ENCODE peak calls at places on chromosomes 7 and 10, in nine cellular contexts. E is HL-60, O is sigmoid colon, Q is K562, D is GM23338, W is stomach, I is esophagus muscularis mucosa, U is spleen, R is transverse colon. S is an unnamed sample.
A peak's percentile ranks its signal among the peaks of the same experiment; 100 is the strongest.

GRCh38 chr10:18542832-18543231 is 108.6 kb downstream of the NSUN6 start:
- DNase-seq in D (no peak), U (no peak), O (no peak), I (no peak), W (no peak), Q (no peak), E (no peak), R (no peak), S (no peak)

GRCh38 chr7:4840097-4840501 is 21.7 kb downstream of the PAPOLB start:
- DNase-seq in I (no peak), O (no peak), Q (no peak), D (no peak), R (no peak), W (peak; percentile 17), E (no peak), U (peak; percentile 59), S (no peak)

GRCh38 chr10:113454341-113455061 is 98.4 kb upstream of the HABP2 start:
- DNase-seq in D (peak; percentile 89), E (peak; percentile 18), W (peak; percentile 67), U (no peak), I (peak; percentile 89), Q (peak; percentile 36), R (peak; percentile 46), O (peak; percentile 69), S (peak; percentile 78)

GRCh38 chr10:12435348-12435747 is 86.0 kb downstream of the CAMK1D start:
- DNase-seq in Q (no peak), O (peak; percentile 48), E (no peak), I (no peak), R (no peak), D (no peak), W (no peak), U (no peak), S (no peak)

GRCh38 chr7:84548366-84549085 is 353.9 kb upstream of the SEMA3A start:
- DNase-seq in E (no peak), W (no peak), U (no peak), D (peak; percentile 60), I (no peak), Q (no peak), R (no peak), O (no peak), S (no peak)

GRCh38 chr10:76559889-76560215 is 1077.8 kb downstream of the KCNMA1 start:
- DNase-seq in I (no peak), E (no peak), D (no peak), W (no peak), U (no peak), Q (no peak), O (no peak), R (no peak), S (no peak)

GRCh38 chr10:121310151-121310711 is 288.0 kb downstream of the FGFR2 start:
- DNase-seq in W (no peak), E (no peak), I (peak; percentile 72), Q (no peak), O (no peak), D (peak; percentile 14), R (no peak), U (no peak), S (no peak)

GRCh38 chr10:119120413-119120867 is 16.5 kb downstream of the DENND10 start:
- DNase-seq in Q (peak; percentile 17), W (no peak), R (no peak), D (no peak), I (no peak), O (peak; percentile 9), E (no peak), U (no peak), S (no peak)

GRCh38 chr7:123220396-123220795 is 20.6 kb upstream of the SLC13A1 start:
- DNase-seq in U (no peak), E (no peak), Q (no peak), D (no peak), I (no peak), R (no peak), W (no peak), O (no peak), S (no peak)

GRCh38 chr7:112462236-112462635 is 12.0 kb downstream of the IFRD1 start:
- DNase-seq in W (peak; percentile 40), E (peak; percentile 77), D (no peak), U (no peak), O (no peak), R (peak; percentile 34), Q (no peak), I (no peak), S (no peak)

GRCh38 chr7:12458520-12459131 is 55.0 kb upstream of the VWDE start:
- DNase-seq in U (no peak), E (peak; percentile 14), I (no peak), W (no peak), D (peak; percentile 70), Q (peak; percentile 40), R (no peak), O (no peak), S (no peak)

GRCh38 chr10:71812016-71812912 is 38.8 kb downstream of the PSAP start:
- DNase-seq in U (peak; percentile 96), O (peak; percentile 78), W (peak; percentile 78), D (peak; percentile 74), E (peak; percentile 71), R (peak; percentile 78), Q (peak; percentile 91), I (no peak), S (no peak)

GRCh38 chr10:92074126-92074887 is 150.7 kb downstream of the BTAF1 start:
- DNase-seq in U (no peak), E (no peak), Q (peak; percentile 6), D (no peak), O (no peak), R (no peak), I (no peak), W (no peak), S (no peak)
- TF ChIP-seq CTCF in U (no peak), E (no peak), Q (no peak), D (no peak), O (no peak), R (no peak), I (peak; percentile 27), W (no peak), S (no peak)

GRCh38 chr7:131105803-131106680 is 221.6 kb upstream of the MKLN1 start:
- DNase-seq in D (peak; percentile 70), E (peak; percentile 69), O (peak; percentile 91), Q (peak; percentile 96), I (peak; percentile 94), U (peak; percentile 97), W (peak; percentile 83), R (peak; percentile 87), S (no peak)
- TF ChIP-seq POLR2AphosphoS5 in D (peak; percentile 27), E (no peak), O (peak; percentile 84), Q (peak; percentile 57), I (peak; percentile 89), U (peak; percentile 98), W (peak; percentile 55), R (peak; percentile 69), S (peak; percentile 45)

DNA sequence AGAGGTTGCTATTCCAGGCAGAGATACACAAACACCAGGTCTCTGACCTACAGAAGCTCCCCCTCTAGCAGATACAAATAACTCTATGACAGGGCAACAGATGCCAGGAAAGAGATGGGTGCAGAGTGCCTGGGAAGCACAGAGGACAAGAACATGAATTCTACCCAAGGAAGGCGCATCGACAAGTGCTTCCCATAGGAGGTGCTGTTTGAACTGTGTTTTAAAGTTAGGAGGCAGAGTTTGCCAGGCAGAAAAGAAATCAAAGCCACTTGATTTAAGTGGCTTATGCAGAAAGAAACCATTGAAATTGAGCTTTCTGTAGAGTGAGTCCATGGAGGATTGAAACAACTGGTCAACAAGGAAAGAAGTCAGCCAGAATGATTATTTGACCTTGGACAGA is 35.3 kb upstream of the EGR2 start:
- DNase-seq in E (peak; percentile 14), O (no peak), I (no peak), R (peak; percentile 10), U (no peak), W (no peak), Q (no peak), D (peak; percentile 78), S (no peak)
- TF ChIP-seq CTCF in E (no peak), O (no peak), I (no peak), R (no peak), U (no peak), W (no peak), Q (peak; percentile 4), D (peak; percentile 81), S (no peak)

DNA sequence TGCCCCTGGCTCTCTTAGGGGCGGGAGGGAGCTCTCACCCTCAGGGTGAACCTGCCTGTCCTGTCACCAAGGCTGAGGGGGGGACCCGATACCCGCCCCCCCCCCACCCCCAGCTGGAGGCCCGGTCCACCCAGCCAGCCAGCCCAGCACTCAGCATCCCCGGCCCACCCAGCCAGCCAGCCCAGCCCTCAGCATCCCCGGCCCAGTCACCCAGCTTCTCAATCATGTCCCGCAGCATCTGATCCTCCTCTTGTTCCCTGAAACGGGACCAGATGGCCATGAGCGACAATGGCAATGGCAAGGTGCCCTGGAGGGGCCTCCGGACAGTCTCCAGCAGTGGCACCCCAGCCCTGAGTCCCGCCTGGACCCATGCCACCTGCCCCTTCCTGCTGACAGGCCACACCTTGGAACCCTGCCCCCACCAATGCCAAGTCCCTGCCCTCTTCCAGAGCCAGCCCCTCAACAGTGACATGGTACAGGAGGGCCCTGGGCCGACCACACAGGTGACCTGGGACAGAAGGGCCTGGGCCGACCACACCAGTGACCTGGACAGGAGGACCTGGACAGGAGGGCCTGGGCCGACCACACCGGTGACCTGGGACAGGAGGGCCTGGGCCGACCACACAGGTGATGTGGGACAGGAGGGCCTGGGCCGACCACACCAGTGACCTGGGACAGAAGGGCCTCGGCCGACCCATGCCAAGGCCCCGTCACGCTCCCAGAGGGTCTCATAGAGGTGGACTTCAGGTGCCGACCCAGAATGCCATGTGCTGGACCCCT is 24.2 kb downstream of the MICALL2 start:
- DNase-seq in D (no peak), U (no peak), E (no peak), I (no peak), Q (no peak), R (no peak), W (no peak), O (no peak), S (no peak)
- TF ChIP-seq POLR2AphosphoS5 in D (no peak), U (no peak), E (no peak), I (no peak), Q (no peak), R (no peak), W (no peak), O (no peak), S (no peak)

DNA sequence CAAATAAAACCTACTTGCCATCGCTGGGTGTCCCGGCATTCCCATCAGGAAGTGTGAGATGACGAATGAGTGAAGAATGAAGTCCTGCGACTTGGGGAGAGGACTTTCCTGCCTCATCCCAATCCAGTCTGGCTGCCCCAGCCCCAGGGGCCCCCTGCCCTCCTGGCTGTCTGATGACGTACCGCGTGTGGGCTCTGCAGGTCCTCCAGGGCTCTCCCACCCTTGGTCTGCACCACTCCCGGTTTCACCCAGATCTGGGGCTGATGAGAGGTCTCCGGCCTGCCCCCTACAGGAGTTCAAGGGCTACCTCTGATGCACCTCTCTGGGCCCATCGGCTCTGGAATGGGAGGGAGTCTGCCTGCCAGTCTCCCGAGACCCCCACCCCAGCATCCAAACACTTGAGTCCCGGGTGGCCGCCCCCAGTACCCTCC is 9.8 kb downstream of the ATP6V1F start:
- DNase-seq in E (no peak), D (peak; percentile 84), W (no peak), R (no peak), I (no peak), Q (peak; percentile 61), U (no peak), O (no peak), S (no peak)
- TF ChIP-seq CTCF in E (no peak), D (peak; percentile 66), W (no peak), R (no peak), I (no peak), Q (peak; percentile 50), U (no peak), O (no peak), S (no peak)